ENCODE peak calls at places on chromosomes 11 and 22, in five cellular contexts. S, D, O, V and L are unnamed samples. For H3K4me1, the result is how much of the 10 kb centered on the place peaks cover.

GRCh38 chr11:44315947-44316387 is 6.0 kb upstream of the ALX4 start:
- DNase-seq in S (peak), D (no peak), O (no peak), V (no peak), L (no peak)

GRCh38 chr22:50454556-50455075 is 20.2 kb downstream of the SBF1 start:
- DNase-seq in S (no peak), D (no peak), O (no peak), V (no peak), L (no peak)

GRCh38 chr11:1928038-1928890 is 8.8 kb downstream of the TNNT3 start:
- DNase-seq in S (no peak), D (no peak), O (no peak), V (no peak), L (no peak)

GRCh38 chr11:12075822-12076821 is 34.3 kb upstream of the MICAL2 start:
- DNase-seq in S (peak), D (no peak), O (no peak), V (peak), L (peak)

GRCh38 chr11:118998822-118999221 is 884 bp downstream of the CENATAC start:
- DNase-seq in S (peak), D (no peak), O (peak), V (no peak), L (no peak)

GRCh38 chr11:128227466-128227865 is 359.9 kb downstream of the ETS1 start:
- DNase-seq in S (no peak), D (no peak), O (no peak), V (no peak), L (no peak)

GRCh38 chr11:47001666-47002285 is 65.2 kb downstream of the CSTPP1 start:
- DNase-seq in S (no peak), D (no peak), O (no peak), V (no peak), L (no peak)

GRCh38 chr11:36376888-36377758 is 81.0 kb downstream of the PRR5L start:
- DNase-seq in S (peak), D (no peak), O (no peak), V (peak), L (peak)

GRCh38 chr22:44454113-44454769 is 43.8 kb downstream of the RTL6 start:
- DNase-seq in S (no peak), D (no peak), O (no peak), V (no peak), L (no peak)

GRCh38 chr22:36884314-36885158 is 23.7 kb downstream of the NCF4 start:
- DNase-seq in S (no peak), D (no peak), O (no peak), V (no peak), L (no peak)

GRCh38 chr22:48820481-48821345 is 1007.0 kb downstream of the BRD1 start:
- DNase-seq in S (no peak), D (no peak), O (no peak), V (peak), L (no peak)

GRCh38 chr22:40509401-40510134 is 127.0 kb downstream of the MRTFA start:
- DNase-seq in S (peak), D (no peak), O (no peak), V (peak), L (peak)

GRCh38 chr11:89626366-89626765 is 83.7 kb upstream of the TRIM77 start:
- DNase-seq in S (no peak), D (no peak), O (no peak), V (no peak), L (no peak)

GRCh38 chr11:22807855-22808558 is 21.6 kb downstream of the SVIP start:
- DNase-seq in S (no peak), D (no peak), O (no peak), V (no peak), L (no peak)

GRCh38 chr11:87097582-87097981 is 59.8 kb downstream of the TMEM135 start:
- DNase-seq in S (peak), D (no peak), O (peak), V (no peak), L (peak)

GRCh38 chr11:88704505-88704904 is 361.3 kb downstream of the GRM5 start:
- DNase-seq in S (no peak), D (no peak), O (no peak), V (no peak), L (no peak)

GRCh38 chr22:31248138-31248745 is 36.1 kb downstream of the LIMK2 start:
- DNase-seq in S (no peak), D (peak), O (no peak), V (peak), L (peak)

DNA sequence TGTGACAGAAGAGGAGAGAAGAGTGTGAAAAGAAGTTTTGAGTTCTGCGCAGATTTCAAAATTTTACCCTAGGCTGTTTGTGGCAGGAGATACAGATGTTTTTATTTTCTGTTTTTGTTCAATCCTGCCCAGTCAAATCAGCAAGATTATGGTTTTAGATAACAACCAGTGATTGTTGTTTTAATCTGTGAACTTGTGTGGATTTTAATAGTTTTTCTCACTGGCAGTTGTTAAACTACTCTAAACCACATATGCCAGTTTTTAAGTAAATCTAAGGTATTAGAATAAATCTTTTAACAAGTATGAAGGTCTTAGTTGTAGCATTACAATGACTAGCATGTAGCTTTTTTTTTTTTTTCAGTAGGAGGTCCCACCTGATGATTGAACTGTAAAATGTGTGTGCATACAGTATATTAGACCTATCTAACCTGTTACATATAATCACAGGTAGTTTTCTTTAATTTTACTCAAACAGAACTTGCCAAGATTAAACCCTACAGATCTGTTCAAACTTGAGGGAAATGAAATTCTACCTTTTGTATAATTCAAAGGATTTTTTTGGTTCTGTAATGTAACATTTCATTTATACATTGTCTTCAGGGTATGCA is 13.2 kb downstream of the ATXN10 start:
- DNase-seq in S (no peak), D (no peak), O (no peak), V (no peak), L (no peak)
- H3K4me1 ChIP-seq in S (half or more), D (under half), O (under half), V (half or more), L (under half)

DNA sequence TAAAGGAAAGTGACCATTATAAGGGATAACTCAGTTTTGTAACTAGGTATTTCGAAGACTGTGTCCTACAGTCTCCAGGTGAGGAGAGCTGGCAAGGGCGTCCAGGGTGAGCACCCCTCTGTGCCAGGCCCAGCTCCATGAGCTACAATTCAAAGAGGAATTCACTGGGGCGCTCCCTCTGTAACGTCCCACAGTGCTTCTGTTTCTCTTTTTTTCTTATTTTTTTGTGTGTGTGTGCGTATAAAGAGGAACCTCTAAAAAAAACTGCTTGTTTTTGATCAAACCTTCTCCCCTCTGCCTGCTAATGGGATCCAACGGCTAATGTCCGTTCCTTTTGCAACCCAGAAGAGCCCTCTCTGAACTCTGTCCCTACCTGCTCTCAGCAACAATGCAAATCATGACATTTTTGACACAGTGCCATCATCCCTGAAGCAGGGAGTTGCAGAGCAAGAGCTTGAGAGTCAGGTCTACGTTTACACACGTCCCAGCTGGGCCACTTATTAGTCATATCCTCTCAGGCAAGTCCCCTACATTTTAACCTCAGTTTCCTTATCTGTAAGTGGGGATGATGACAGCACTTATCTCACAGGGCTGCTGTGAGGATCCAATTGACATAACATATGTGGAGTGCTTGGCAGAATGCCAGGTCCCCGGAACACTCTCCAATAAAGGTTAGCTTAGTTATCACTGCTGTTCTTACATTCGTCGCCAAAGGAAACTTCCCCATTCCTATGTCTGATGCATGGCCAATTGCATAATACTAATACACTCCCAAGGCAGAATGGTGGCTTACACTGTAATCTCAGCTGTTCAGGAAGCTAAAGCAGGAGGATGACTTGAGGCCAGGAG is 16.9 kb downstream of the ASCC2 start:
- DNase-seq in S (peak), D (no peak), O (peak), V (peak), L (peak)
- H3K27ac ChIP-seq in S (peak), D (no peak), O (peak), V (no peak), L (peak)

GRCh38 chr11:107102692-107103463 is 84.6 kb upstream of the GUCY1A2 start:
- DNase-seq in S (peak), D (no peak), O (no peak), V (peak), L (no peak)
- TF ChIP-seq EP300 in S (no peak), D (no peak), O (no peak), V (no peak), L (no peak)

GRCh38 chr22:46732513-46732912 is 5.5 kb downstream of the CERK start:
- DNase-seq in S (no peak), D (no peak), O (no peak), V (no peak), L (no peak)
- H3K4me1 ChIP-seq in S (under half), D (half or more), O (half or more), V (half or more), L (half or more)

GRCh38 chr11:6926208-6927029 is at the start of gene ZNF215:
- DNase-seq in S (peak), D (no peak), O (no peak), V (peak), L (peak)
- H3K27ac ChIP-seq in S (peak), D (peak), O (no peak), V (peak), L (peak)

GRCh38 chr11:115926601-115927000 is 422.4 kb upstream of the CADM1 start:
- DNase-seq in S (no peak), D (no peak), O (no peak), V (no peak), L (no peak)
- TF ChIP-seq EP300 in S (no peak), D (no peak), O (no peak), V (no peak), L (no peak)

GRCh38 chr11:114088836-114089235 is 29.3 kb downstream of the ZBTB16 start:
- DNase-seq in S (no peak), D (no peak), O (no peak), V (peak), L (no peak)

GRCh38 chr11:114085965-114086364 is 26.5 kb downstream of the ZBTB16 start:
- DNase-seq in S (no peak), D (no peak), O (no peak), V (peak), L (peak)

GRCh38 chr11:114086394-114086793 is 26.9 kb downstream of the ZBTB16 start:
- DNase-seq in S (no peak), D (no peak), O (no peak), V (no peak), L (no peak)

GRCh38 chr11:114088216-114088615 is 28.7 kb downstream of the ZBTB16 start:
- DNase-seq in S (no peak), D (no peak), O (no peak), V (peak), L (no peak)

DNA sequence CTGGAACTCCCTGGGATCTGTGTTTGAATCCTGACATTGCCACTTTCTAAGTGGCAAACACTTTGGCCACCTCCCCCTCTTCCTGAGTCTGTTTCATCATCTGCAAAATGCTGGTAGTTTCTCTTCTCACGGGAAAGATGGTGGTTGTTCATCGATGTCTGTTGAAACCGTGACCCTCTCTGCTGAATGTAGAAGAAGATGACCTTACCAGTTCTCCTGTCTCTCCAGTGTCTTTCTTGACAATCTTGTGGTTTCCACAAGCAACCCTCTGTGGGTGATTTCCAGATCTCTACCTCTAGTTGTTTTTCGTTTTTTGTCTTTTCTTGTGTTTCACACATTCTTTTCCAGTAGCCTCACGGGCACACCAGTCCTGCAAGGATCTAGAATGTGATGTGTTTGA is 27.5 kb downstream of the ZBTB16 start:
- DNase-seq in S (no peak), D (no peak), O (no peak), V (no peak), L (no peak)
- H3K4me1 ChIP-seq in S (under half), D (half or more), O (under half), V (half or more), L (half or more)

DNA sequence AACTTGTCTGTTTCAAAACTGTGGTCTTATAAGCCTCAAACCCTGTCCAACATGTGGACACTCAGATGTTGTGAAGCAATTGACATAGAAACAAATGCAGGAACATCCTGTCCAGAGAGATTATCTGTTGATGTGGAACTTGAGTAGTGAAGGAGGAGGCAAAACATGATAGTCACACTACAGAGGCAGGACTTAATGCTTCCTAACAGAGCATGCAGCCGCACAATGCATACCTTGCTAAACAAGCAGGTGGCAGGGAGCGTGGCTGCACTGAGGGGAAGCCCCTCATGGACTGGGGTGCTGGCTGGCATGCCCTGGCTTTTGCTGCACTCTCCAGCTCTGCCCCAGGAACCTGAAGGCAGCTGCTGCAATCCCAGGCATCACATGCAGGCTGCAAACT is 5.3 kb downstream of the C22orf39 start:
- DNase-seq in S (no peak), D (no peak), O (no peak), V (no peak), L (no peak)
- H3K27ac ChIP-seq in S (no peak), D (no peak), O (no peak), V (no peak), L (no peak)